ENCODE peak calls at places on chromosomes 7 and 10, in seven cellular contexts. J is A549, E is hepatic stellate cell, F is adrenal gland, M is germinal center, C is T-helper 2 cell, A is GM12892. Z is an unnamed sample.

GRCh38 chr7:76303829-76304505 is 1.5 kb downstream of the HSPB1 start:
- DNase-seq in J (peak), E (no peak), F (peak), M (no peak), C (no peak), A (no peak), Z (no peak)

GRCh38 chr10:21261705-21262285 is 263.7 kb downstream of the SKIDA1 start:
- DNase-seq in J (no peak), E (no peak), F (no peak), M (no peak), C (no peak), A (no peak), Z (no peak)

GRCh38 chr7:32154797-32155196 is 84.6 kb upstream of the PDE1C start:
- DNase-seq in J (no peak), E (no peak), F (no peak), M (no peak), C (no peak), A (no peak), Z (no peak)

GRCh38 chr7:106781007-106781406 is 84.1 kb upstream of the PIK3CG start:
- DNase-seq in J (no peak), E (no peak), F (no peak), M (no peak), C (no peak), A (no peak), Z (no peak)

GRCh38 chr10:53003094-53003493 is 230.5 kb upstream of the MBL2 start:
- DNase-seq in J (no peak), E (no peak), F (no peak), M (no peak), C (no peak), A (no peak), Z (no peak)

GRCh38 chr7:93945756-93946540 is 24.4 kb downstream of the GNG11 start:
- DNase-seq in J (no peak), E (no peak), F (no peak), M (no peak), C (no peak), A (no peak), Z (no peak)

GRCh38 chr10:44569193-44570091 is 184.5 kb upstream of the CXCL12 start:
- DNase-seq in J (no peak), E (peak), F (peak), M (no peak), C (no peak), A (no peak), Z (no peak)

GRCh38 chr10:97849491-97850402 is at the start of gene GOLGA7B:
- DNase-seq in J (no peak), E (peak), F (peak), M (peak), C (peak), A (peak), Z (peak)